ENCODE peak calls at places on chromosome 22, in six cellular contexts. H is HCT116, S is H1, A is HepG2, R is GM12878, G is SK-N-SH. N is an unnamed sample.

GRCh38 chr22:44363214-44363979 is 50.6 kb upstream of the SHISAL1 start:
- DNase-seq in H (no peak), S (no peak), A (peak; percentile 14), R (no peak), G (peak; percentile 85), N (no peak)

GRCh38 chr22:20093437-20093836 is 13.4 kb downstream of the DGCR8 start:
- DNase-seq in H (no peak), S (no peak), A (no peak), R (no peak), G (no peak), N (no peak)

GRCh38 chr22:41498322-41498721 is 29.4 kb downstream of the ACO2 start:
- DNase-seq in H (no peak), S (no peak), A (no peak), R (no peak), G (no peak), N (no peak)

GRCh38 chr22:42848941-42849340 is 8.1 kb downstream of the ARFGAP3 start:
- DNase-seq in H (no peak), S (no peak), A (no peak), R (no peak), G (no peak), N (no peak)

GRCh38 chr22:21754523-21755128 is 19.0 kb upstream of the YPEL1 start:
- DNase-seq in H (no peak), S (no peak), A (no peak), R (no peak), G (no peak), N (no peak)

GRCh38 chr22:21695432-21696085 is 29.7 kb downstream of the PPIL2 start:
- DNase-seq in H (no peak), S (no peak), A (no peak), R (no peak), G (no peak), N (no peak)

GRCh38 chr22:44743804-44744211 is 8.6 kb upstream of the ARHGAP8 start:
- DNase-seq in H (no peak), S (no peak), A (no peak), R (no peak), G (peak; percentile 64), N (no peak)

GRCh38 chr22:41595703-41596102 is 6.1 kb upstream of the PMM1 start:
- DNase-seq in H (no peak), S (no peak), A (no peak), R (no peak), G (no peak), N (no peak)

GRCh38 chr22:44187652-44188230 is 7.0 kb downstream of the PARVG start:
- DNase-seq in H (no peak), S (no peak), A (no peak), R (no peak), G (no peak), N (no peak)

GRCh38 chr22:20191000-20191515 is 40.2 kb upstream of the CCDC188 start:
- DNase-seq in H (no peak), S (no peak), A (no peak), R (no peak), G (no peak), N (peak; percentile 39)

GRCh38 chr22:19232620-19233019 is 54.1 kb upstream of the SLC25A1 start:
- DNase-seq in H (no peak), S (no peak), A (no peak), R (no peak), G (peak; percentile 26), N (peak; percentile 2)

GRCh38 chr22:29907753-29908515 is 25.0 kb downstream of the MTMR3 start:
- DNase-seq in H (peak; percentile 93), S (no peak), A (peak; percentile 75), R (no peak), G (peak; percentile 14), N (peak; percentile 74)

GRCh38 chr22:32660292-32660691 is 141.2 kb upstream of the TIMP3 start:
- DNase-seq in H (peak; percentile 37), S (peak; percentile 80), A (peak; percentile 78), R (no peak), G (peak; percentile 81), N (peak; percentile 66)

GRCh38 chr22:42863349-42863911 is 6.4 kb upstream of the ARFGAP3 start:
- DNase-seq in H (peak; percentile 43), S (no peak), A (no peak), R (peak; percentile 46), G (no peak), N (no peak)

GRCh38 chr22:44722611-44723010 is 20.6 kb downstream of the PRR5 start:
- DNase-seq in H (no peak), S (no peak), A (no peak), R (no peak), G (peak; percentile 8), N (no peak)

GRCh38 chr22:19959043-19959586 is 17.5 kb upstream of the TXNRD2 start:
- DNase-seq in H (peak; percentile 65), S (peak; percentile 98), A (peak; percentile 92), R (no peak), G (peak; percentile 32), N (peak; percentile 93)

GRCh38 chr22:31334329-31334728 is 11.8 kb downstream of the PATZ1 start:
- DNase-seq in H (no peak), S (no peak), A (no peak), R (no peak), G (no peak), N (no peak)

GRCh38 chr22:32469799-32470212 is 4.8 kb upstream of the FBXO7 start:
- DNase-seq in H (peak; percentile 13), S (no peak), A (no peak), R (no peak), G (peak; percentile 74), N (no peak)

GRCh38 chr22:31378123-31378522 is 21.3 kb upstream of the DRG1 start:
- DNase-seq in H (no peak), S (no peak), A (no peak), R (no peak), G (no peak), N (no peak)

GRCh38 chr22:44661070-44661469 is 40.9 kb upstream of the PRR5 start:
- DNase-seq in H (no peak), S (peak; percentile 82), A (no peak), R (no peak), G (peak; percentile 2), N (no peak)

GRCh38 chr22:21450320-21450831 is 16.8 kb upstream of the TMEM191C start:
- DNase-seq in H (no peak), S (peak; percentile 59), A (no peak), R (no peak), G (peak; percentile 44), N (no peak)

GRCh38 chr22:35984776-35985175 is 43.8 kb downstream of the RBFOX2 start:
- DNase-seq in H (no peak), S (no peak), A (no peak), R (no peak), G (no peak), N (no peak)

GRCh38 chr22:35985361-35985760 is 43.3 kb downstream of the RBFOX2 start:
- DNase-seq in H (no peak), S (no peak), A (no peak), R (no peak), G (no peak), N (no peak)

GRCh38 chr22:35987487-35987886 is 41.1 kb downstream of the RBFOX2 start:
- DNase-seq in H (no peak), S (no peak), A (peak; percentile 15), R (no peak), G (peak; percentile 18), N (no peak)

GRCh38 chr22:35984183-35984710 is 44.4 kb downstream of the RBFOX2 start:
- DNase-seq in H (no peak), S (no peak), A (no peak), R (no peak), G (no peak), N (no peak)

DNA sequence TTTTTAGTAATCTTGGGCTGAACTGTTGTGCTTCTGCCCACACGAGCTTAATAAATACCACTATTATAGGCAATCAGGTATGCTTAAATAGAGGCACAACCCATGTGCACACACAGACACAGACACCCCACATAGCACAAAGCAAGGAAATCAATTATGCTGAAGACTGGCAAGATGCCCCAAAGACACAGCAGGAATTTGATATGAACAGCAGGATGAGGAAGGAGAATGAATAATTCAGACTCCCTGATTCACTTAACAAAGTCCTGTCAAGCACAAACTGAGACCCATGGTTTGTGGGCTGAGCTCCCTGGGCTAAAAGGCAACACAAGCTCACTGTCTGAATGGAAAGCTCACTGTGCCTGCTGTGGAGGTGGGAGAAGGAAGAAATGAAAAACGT is 42.5 kb downstream of the RBFOX2 start:
- DNase-seq in H (no peak), S (no peak), A (no peak), R (no peak), G (no peak), N (no peak)
- TF ChIP-seq JUND in H (no peak), S (no peak), A (no peak), R (no peak), G (no peak), N (no peak)

DNA sequence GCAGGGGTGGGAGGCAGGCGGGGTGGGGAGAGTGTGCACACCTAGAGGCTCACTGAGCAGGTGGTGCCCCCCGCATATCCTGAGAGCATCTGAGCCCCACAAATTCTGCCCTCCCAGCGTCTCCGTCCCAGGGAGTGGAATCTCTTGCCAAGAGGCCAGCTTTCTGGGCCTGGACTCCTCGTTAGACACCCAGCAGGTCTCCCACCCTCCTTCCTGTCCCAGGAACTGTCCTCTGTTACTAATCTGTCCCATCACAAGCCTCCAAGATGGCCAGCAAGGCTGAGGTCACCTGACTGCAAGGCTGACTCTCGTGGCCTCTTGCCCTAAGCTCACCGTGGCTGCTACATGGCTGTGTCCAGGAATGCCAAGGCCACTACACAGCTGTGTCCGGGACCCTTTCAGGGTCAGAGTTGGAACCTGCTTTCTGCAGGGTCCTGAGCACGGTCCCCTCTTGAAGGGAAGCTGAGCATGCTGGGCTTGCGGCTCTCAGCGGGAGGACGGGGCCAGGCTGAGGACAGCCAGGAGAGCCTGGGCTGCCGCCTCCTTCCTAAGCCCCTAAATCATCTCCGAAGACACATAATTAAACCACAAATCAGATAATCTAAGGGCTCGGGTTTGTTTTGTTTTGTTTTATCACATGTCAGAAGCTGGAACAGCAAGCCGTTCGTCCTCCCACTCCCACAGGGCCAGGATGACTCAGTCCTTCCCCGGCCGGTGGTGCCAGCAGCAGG is 1327.3 kb downstream of the TBC1D22A start:
- DNase-seq in H (no peak), S (no peak), A (no peak), R (no peak), G (no peak), N (no peak)
- TF ChIP-seq JUND in H (peak; percentile 34), S (no peak), A (no peak), R (no peak), G (no peak), N (no peak)

GRCh38 chr22:50705219-50705691 is 32.6 kb downstream of the SHANK3 start:
- DNase-seq in H (no peak), S (peak; percentile 87), A (no peak), R (no peak), G (peak; percentile 88), N (no peak)
- TF ChIP-seq JUND in H (no peak), S (no peak), A (no peak), R (no peak), G (no peak), N (no peak)

GRCh38 chr22:38731703-38732161 is 24.1 kb downstream of the SUN2 start:
- DNase-seq in H (no peak), S (no peak), A (no peak), R (no peak), G (no peak), N (no peak)
- TF ChIP-seq JUND in H (no peak), S (no peak), A (no peak), R (no peak), G (no peak), N (no peak)

DNA sequence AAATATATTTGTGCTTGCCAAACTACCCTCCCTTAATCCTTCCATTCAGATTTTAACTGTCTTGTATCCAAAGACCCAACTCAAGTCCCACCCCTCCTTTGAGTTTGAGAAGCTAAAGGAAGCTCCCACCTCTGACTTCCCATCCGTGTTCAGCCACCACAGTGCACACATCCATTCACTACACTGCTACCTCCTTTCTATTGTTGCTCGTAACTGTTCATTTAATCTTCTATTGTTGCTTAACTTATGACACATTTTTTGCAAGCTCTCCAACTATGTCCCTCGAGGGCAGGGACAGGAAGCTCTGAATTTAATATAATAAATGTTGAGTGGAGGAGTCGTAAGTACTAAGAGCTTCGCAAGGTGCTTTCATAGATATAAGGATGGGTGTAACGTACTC is 10.4 kb downstream of the LARGE1 start:
- DNase-seq in H (no peak), S (no peak), A (no peak), R (no peak), G (no peak), N (no peak)
- TF ChIP-seq JUND in H (no peak), S (no peak), A (no peak), R (no peak), G (no peak), N (no peak)

N was measured in T47D.